ENCODE peak calls at places on chromosomes 11 and 22, in seven cellular contexts. N is IMR-90; J is activated CD4-positive, alpha-beta T cell treated with anti-CD3 and anti-CD28 coated beads, Interleukin-2, amount 10 ng/mL, durations not matched to agents 7 days and 5 days; S is cardiac muscle cell; H is caudate nucleus; M is anterior cingulate cortex; C is fibroblast of lung. T is an unnamed sample.

GRCh38 chr11:9169595-9170295 is 78.3 kb upstream of the SCUBE2 start:
- DNase-seq in M (no peak), J (no peak), H (no peak), N (peak; percentile 34), S (no peak), C (no peak), T (no peak)

GRCh38 chr11:64318694-64319420 is 936 bp downstream of the PRDX5 start:
- DNase-seq in M (no peak), N (no peak), S (no peak), H (no peak), C (no peak), J (no peak), T (no peak)

GRCh38 chr11:105862736-105863367 is 159.2 kb downstream of the MSANTD4 start:
- DNase-seq in S (peak; percentile 62), H (no peak), J (no peak), C (peak; percentile 39), N (peak; percentile 68), M (no peak), T (peak; percentile 86)

GRCh38 chr11:96200243-96200642 is 142.8 kb downstream of the MAML2 start:
- DNase-seq in H (no peak), J (no peak), S (no peak), M (no peak), C (peak; percentile 88), N (peak; percentile 89), T (peak; percentile 94)

GRCh38 chr11:135073870-135074269 is 661.8 kb upstream of the B3GAT1 start:
- DNase-seq in J (no peak), S (no peak), N (no peak), M (no peak), C (no peak), H (no peak), T (no peak)

GRCh38 chr22:40512426-40513136 is 123.9 kb downstream of the MRTFA start:
- DNase-seq in N (peak; percentile 99), J (no peak), C (peak; percentile 99), S (no peak), M (no peak), H (no peak), T (peak; percentile 96)

GRCh38 chr11:76810151-76810853 is 27.1 kb downstream of the TSKU start:
- DNase-seq in J (peak; percentile 61), N (no peak), S (no peak), C (no peak), M (no peak), H (no peak), T (peak; percentile 68)

GRCh38 chr22:37525746-37526350 is 6.6 kb upstream of the CARD10 start:
- DNase-seq in M (no peak), J (no peak), C (no peak), H (no peak), S (no peak), N (no peak), T (no peak)

GRCh38 chr11:92859290-92859689 is 110.2 kb upstream of the MTNR1B start:
- DNase-seq in C (no peak), N (no peak), S (no peak), M (no peak), J (no peak), H (no peak), T (no peak)

GRCh38 chr22:25104367-25104766 is 95.3 kb upstream of the CRYBB3 start:
- DNase-seq in H (no peak), N (no peak), M (no peak), S (no peak), C (no peak), J (no peak), T (no peak)

GRCh38 chr11:2447951-2448650 is 3.3 kb downstream of the KCNQ1 start:
- DNase-seq in N (no peak), H (no peak), M (no peak), C (no peak), S (no peak), J (no peak), T (no peak)

GRCh38 chr11:31874631-31875191 is 63.6 kb upstream of the PAX6 start:
- DNase-seq in C (no peak), M (no peak), J (no peak), S (no peak), H (no peak), N (no peak), T (no peak)

GRCh38 chr22:29328566-29329500 is 13.3 kb upstream of the RASL10A start:
- DNase-seq in H (peak; percentile 24), J (no peak), S (no peak), C (peak; percentile 53), M (no peak), N (peak; percentile 22), T (no peak)

GRCh38 chr11:66119348-66120133 is 49.5 kb downstream of the PACS1 start:
- DNase-seq in C (peak; percentile 92), J (no peak), M (no peak), N (peak; percentile 94), S (no peak), H (no peak), T (peak; percentile 68)

GRCh38 chr11:114525682-114526081 is 34.0 kb downstream of the NXPE1 start:
- DNase-seq in H (no peak), C (no peak), J (no peak), M (no peak), N (no peak), S (no peak), T (no peak)

GRCh38 chr11:68541983-68542382 is 81.4 kb downstream of the PPP6R3 start:
- DNase-seq in N (no peak), H (no peak), J (no peak), M (no peak), S (no peak), C (peak; percentile 28), T (no peak)

GRCh38 chr11:69962152-69962551 is 116.0 kb upstream of the ANO1 start:
- DNase-seq in J (no peak), H (no peak), C (peak; percentile 70), S (no peak), M (no peak), N (peak; percentile 42), T (no peak)

GRCh38 chr11:34356576-34356917 is 1.3 kb downstream of the ABTB2 start:
- DNase-seq in J (no peak), H (no peak), C (peak; percentile 81), S (peak; percentile 39), M (no peak), N (peak; percentile 33), T (no peak)

GRCh38 chr11:2781413-2782274 is 81.8 kb upstream of the KCNQ1OT1 start:
- DNase-seq in M (no peak), C (no peak), N (peak; percentile 21), J (no peak), S (no peak), H (no peak), T (no peak)

GRCh38 chr11:61026121-61027031 is 54.9 kb downstream of the CD6 start:
- DNase-seq in C (no peak), J (peak; percentile 82), S (no peak), M (peak; percentile 25), H (no peak), N (no peak), T (no peak)

GRCh38 chr22:37231406-37232139 is 12.5 kb downstream of the RAC2 start:
- DNase-seq in N (no peak), S (no peak), H (no peak), M (no peak), C (no peak), J (peak; percentile 52), T (no peak)

GRCh38 chr11:77542296-77542695 is 47.5 kb upstream of the AQP11 start:
- DNase-seq in N (peak; percentile 78), S (no peak), M (no peak), H (no peak), J (no peak), C (peak; percentile 76), T (peak; percentile 48)

GRCh38 chr22:31829505-31829904 is 75.7 kb downstream of the DEPDC5 start:
- DNase-seq in H (no peak), N (peak; percentile 97), M (no peak), S (no peak), J (no peak), C (peak; percentile 95), T (peak; percentile 71)

GRCh38 chr11:926341-926916 is 759 bp downstream of the AP2A2 start:
- DNase-seq in S (peak; percentile 45), N (peak; percentile 69), C (peak; percentile 70), H (no peak), J (no peak), M (no peak), T (peak; percentile 90)

GRCh38 chr11:77113382-77114088 is 10.9 kb downstream of the OMP start:
- DNase-seq in H (no peak), M (no peak), N (peak; percentile 38), J (peak; percentile 41), C (peak; percentile 29), S (peak; percentile 61), T (peak; percentile 72)

GRCh38 chr22:31495343-31495742 is 993 bp upstream of the SFI1 start:
- DNase-seq in C (no peak), H (no peak), N (no peak), J (no peak), M (no peak), S (no peak), T (no peak)

GRCh38 chr11:9893474-9893873 is 229.6 kb downstream of the SWAP70 start:
- DNase-seq in J (no peak), N (peak; percentile 21), H (no peak), S (no peak), M (no peak), C (peak; percentile 32), T (no peak)

GRCh38 chr22:20904008-20904979 is 12.9 kb upstream of the CRKL start:
- DNase-seq in M (no peak), J (no peak), C (peak; percentile 96), H (no peak), N (peak; percentile 99), S (no peak), T (peak; percentile 97)

GRCh38 chr11:87405843-87406242 is 368.1 kb downstream of the TMEM135 start:
- DNase-seq in N (no peak), M (no peak), C (no peak), S (no peak), J (no peak), H (no peak), T (no peak)